ENCODE peak calls at places on chromosomes 13 and 19, in five cellular contexts. L is ovary, J is PC-9, C is left ventricle myocardium inferior, V is fibroblast of lung. K is an unnamed sample.
A peak's percentile ranks its signal among the peaks of the same experiment; 100 is the strongest.

GRCh38 chr19:18436651-18437478 is 1.1 kb downstream of the ISYNA1 start:
- DNase-seq in C (peak; percentile 82), L (peak; percentile 90), V (peak; percentile 81), J (peak; percentile 87), K (peak; percentile 78)

GRCh38 chr19:16224266-16225045 is 26.7 kb downstream of the AP1M1 start:
- DNase-seq in J (no peak), L (no peak), C (no peak), V (no peak), K (no peak)

GRCh38 chr13:48778551-48779088 is 124.9 kb downstream of the CYSLTR2 start:
- DNase-seq in C (no peak), V (no peak), J (no peak), L (no peak), K (no peak)

GRCh38 chr13:107242138-107242537 is 674.2 kb upstream of the ARGLU1 start:
- DNase-seq in J (no peak), V (no peak), L (no peak), C (no peak), K (no peak)

GRCh38 chr13:105960326-105960725 is 575.1 kb downstream of the EFNB2 start:
- DNase-seq in C (no peak), L (no peak), V (no peak), J (no peak), K (no peak)

GRCh38 chr13:113453962-113454361 is 674 bp upstream of the ADPRHL1 start:
- DNase-seq in V (peak; percentile 26), C (no peak), J (no peak), L (no peak), K (no peak)

GRCh38 chr13:39251340-39251739 is 213.1 kb downstream of the NHLRC3 start:
- DNase-seq in L (no peak), V (no peak), C (no peak), J (no peak), K (no peak)

GRCh38 chr19:9641810-9642209 is 20.8 kb upstream of the ZNF561 start:
- DNase-seq in L (no peak), V (no peak), C (no peak), J (no peak), K (no peak)

GRCh38 chr13:23506071-23506820 is 64.0 kb upstream of the TNFRSF19 start:
- DNase-seq in C (no peak), L (no peak), J (no peak), V (peak; percentile 72), K (no peak)

GRCh38 chr19:42175952-42176648 is 41.4 kb downstream of the DEDD2 start:
- DNase-seq in J (peak; percentile 19), L (no peak), V (peak; percentile 31), C (no peak), K (no peak)

GRCh38 chr13:112703935-112704633 is 14.2 kb downstream of the ATP11A start:
- DNase-seq in L (peak; percentile 25), V (no peak), C (no peak), J (no peak), K (no peak)

GRCh38 chr13:97231118-97231831 is 9.1 kb downstream of the MBNL2 start:
- DNase-seq in V (peak; percentile 47), L (no peak), C (no peak), J (no peak), K (no peak)

GRCh38 chr19:11964496-11964857 is 363 bp upstream of the ZNF763 start:
- DNase-seq in L (no peak), J (no peak), V (no peak), C (peak; percentile 27), K (no peak)

GRCh38 chr19:27821418-27822018 is 1391.4 kb downstream of the UQCRFS1 start:
- DNase-seq in C (no peak), J (no peak), L (no peak), V (no peak), K (no peak)

GRCh38 chr13:78881054-78881453 is 222.1 kb upstream of the OBI1 start:
- DNase-seq in V (no peak), C (no peak), J (no peak), L (no peak), K (no peak)

GRCh38 chr13:100899720-100900316 is 225.2 kb upstream of the TMTC4 start:
- DNase-seq in C (no peak), L (no peak), V (no peak), J (no peak), K (no peak)

GRCh38 chr19:50288954-50289353 is 40.2 kb downstream of the KCNC3 start:
- DNase-seq in J (no peak), C (no peak), V (no peak), L (no peak), K (no peak)

GRCh38 chr13:30551194-30551593 is 66.5 kb upstream of the USPL1 start:
- DNase-seq in L (no peak), V (no peak), C (no peak), J (no peak), K (no peak)

GRCh38 chr13:112965103-112965502 is 3.9 kb upstream of the MCF2L start:
- DNase-seq in C (no peak), V (no peak), J (no peak), L (no peak), K (no peak)

GRCh38 chr13:29754486-29754806 is 96.0 kb downstream of the UBL3 start:
- DNase-seq in C (no peak), V (peak; percentile 73), J (peak; percentile 28), L (no peak), K (no peak)

GRCh38 chr19:43688059-43688763 is 18.2 kb upstream of the PLAUR start:
- DNase-seq in J (no peak), V (no peak), C (no peak), L (no peak), K (no peak)

GRCh38 chr13:26653310-26653709 is 95.8 kb downstream of the WASF3 start:
- DNase-seq in V (peak; percentile 9), J (no peak), L (no peak), C (no peak), K (no peak)

GRCh38 chr13:77919351-77920294 is 992 bp upstream of the EDNRB start:
- DNase-seq in V (peak; percentile 35), J (no peak), C (peak; percentile 64), L (peak; percentile 46), K (no peak)

GRCh38 chr13:113637262-113638160 is 20.5 kb downstream of the ATP4B start:
- DNase-seq in L (no peak), V (no peak), J (no peak), C (peak; percentile 10), K (no peak)

GRCh38 chr19:7512400-7512851 is 3.5 kb upstream of the ZNF358 start:
- DNase-seq in C (no peak), V (no peak), L (no peak), J (no peak), K (no peak)
- H3K27ac ChIP-seq in C (no peak overlapping the region), V (no peak overlapping the region), L (no peak overlapping the region), J (peak overlapping the region; percentile 28), K (no peak overlapping the region)

GRCh38 chr19:29326351-29326750 is 113.4 kb upstream of the UQCRFS1 start:
- DNase-seq in V (no peak), J (no peak), L (no peak), C (no peak), K (no peak)
- H3K4me1 ChIP-seq in V (no peaks in the 10 kb centered on the region), J (no peaks in the 10 kb centered on the region), L (no peaks in the 10 kb centered on the region), C (no peaks in the 10 kb centered on the region), K (no peaks in the 10 kb centered on the region)

GRCh38 chr19:48511800-48512503 is at the start of gene LMTK3:
- DNase-seq in L (no peak), J (no peak), V (peak; percentile 36), C (no peak), K (peak; percentile 78)

GRCh38 chr19:48512504-48513288 is 1.1 kb upstream of the LMTK3 start:
- DNase-seq in V (no peak), L (no peak), J (no peak), C (no peak), K (no peak)

GRCh38 chr19:48516536-48516935 is 4.9 kb upstream of the LMTK3 start:
- DNase-seq in V (no peak), L (no peak), C (no peak), J (no peak), K (no peak)

GRCh38 chr19:48513289-48514122 is 1.9 kb upstream of the LMTK3 start:
- DNase-seq in C (no peak), L (no peak), J (peak; percentile 62), V (peak; percentile 61), K (no peak)

GRCh38 chr19:48514123-48514458 is 2.5 kb upstream of the LMTK3 start:
- DNase-seq in J (no peak), V (no peak), L (no peak), C (no peak), K (no peak)
- H3K4me3 ChIP-seq in J (peak overlapping the region; percentile 83), V (peak overlapping the region; percentile 47), L (no peak overlapping the region), C (peak overlapping the region; percentile 73), K (peak overlapping the region; percentile 75)

DNA sequence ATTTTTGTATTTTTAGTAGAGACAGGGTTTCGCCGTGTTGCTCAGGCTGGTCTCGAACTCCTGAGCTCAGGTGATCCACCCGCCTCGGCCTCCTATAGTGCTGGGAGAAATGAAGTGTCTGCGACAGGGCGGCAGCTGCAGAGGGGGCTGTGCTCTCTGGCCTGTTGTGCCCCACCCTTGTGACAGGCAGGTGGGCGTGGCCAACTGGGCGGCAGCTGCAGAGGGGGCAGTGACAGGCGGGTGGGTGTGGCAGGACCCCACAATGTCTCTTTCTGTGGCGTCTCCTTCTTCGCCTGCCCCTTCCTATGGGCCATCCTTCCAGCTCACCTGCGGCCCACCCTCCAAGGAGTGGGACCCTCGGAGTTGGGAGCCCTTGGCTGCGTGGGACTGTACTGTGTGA is 11.8 kb downstream of the STK11 start:
- DNase-seq in J (no peak), C (no peak), V (no peak), L (no peak), K (no peak)
- H3K27ac ChIP-seq in J (peak overlapping the region; percentile 78), C (peak overlapping the region; percentile 94), V (peak overlapping the region; percentile 16), L (no peak overlapping the region), K (no peak overlapping the region)

DNA sequence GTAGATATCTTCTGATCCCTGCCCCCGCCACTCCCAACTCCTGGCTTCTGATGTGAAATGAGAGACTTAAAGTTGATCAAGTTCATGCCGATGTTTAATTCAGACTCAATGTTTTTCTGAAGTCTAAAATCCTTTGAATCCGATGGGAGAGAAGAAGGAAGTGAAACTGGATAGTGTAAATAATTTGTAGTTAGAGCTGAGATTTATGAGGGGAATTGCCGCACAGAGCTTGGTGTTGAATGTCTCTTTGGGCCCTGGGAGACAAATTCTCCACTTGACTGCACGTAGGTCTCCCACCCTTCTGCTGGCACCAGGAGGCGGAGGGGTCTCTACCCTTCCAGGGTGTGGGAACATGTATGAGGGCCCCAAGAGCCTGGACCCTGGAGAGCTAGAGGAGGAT is 140.9 kb upstream of the SERP2 start:
- DNase-seq in C (no peak), V (no peak), L (no peak), J (no peak), K (no peak)
- H3K4me1 ChIP-seq in C (peaks cover 30% of the 10 kb centered on the region), V (peaks cover 19% of the 10 kb centered on the region), L (peaks cover 16% of the 10 kb centered on the region), J (peaks cover 48% of the 10 kb centered on the region), K (no peaks in the 10 kb centered on the region)

DNA sequence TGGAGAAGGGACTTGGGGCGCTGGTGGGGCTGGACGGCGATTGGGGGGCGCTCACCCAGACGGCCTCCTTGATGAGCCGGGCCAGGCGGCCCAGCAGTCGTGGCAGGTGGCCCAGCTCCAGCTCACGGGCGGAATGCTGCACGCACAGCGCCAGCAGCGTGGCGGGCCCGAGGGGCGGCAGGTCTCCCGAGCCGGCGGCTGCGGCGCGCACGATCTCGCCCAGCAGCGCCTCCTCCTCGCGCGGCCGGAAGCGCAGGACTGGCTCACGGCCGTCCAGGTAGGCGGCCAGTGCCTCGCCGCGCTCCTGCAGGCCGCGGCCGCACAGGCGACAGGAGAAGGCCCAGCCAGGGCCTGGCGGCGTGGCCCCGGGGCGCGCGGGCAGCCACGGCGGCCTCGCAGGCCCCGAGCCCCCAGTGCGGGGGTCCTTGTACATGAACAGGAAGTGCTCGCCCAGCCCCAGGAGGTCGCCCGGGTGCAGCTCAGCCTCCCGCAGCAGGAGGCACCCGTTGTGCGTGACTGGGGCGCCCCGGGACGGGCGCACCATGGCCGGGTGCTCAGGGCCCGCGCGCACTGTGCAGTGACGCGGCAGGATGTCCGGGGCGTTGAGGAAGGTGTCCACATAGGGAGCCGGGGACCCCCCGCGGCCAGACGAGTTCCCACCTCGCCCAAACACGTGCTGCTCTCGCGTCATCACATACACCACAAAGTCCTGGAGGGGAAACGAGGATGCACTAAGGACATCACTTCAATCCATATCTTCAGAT is 9.5 kb upstream of the MAMSTR start:
- DNase-seq in V (no peak), C (no peak), J (no peak), L (no peak), K (no peak)
- H3K4me3 ChIP-seq in V (no peak overlapping the region), C (peak overlapping the region; percentile 30), J (no peak overlapping the region), L (no peak overlapping the region), K (no peak overlapping the region)

K was measured in effector memory CD4-positive, alpha-beta T cell.